ENCODE peak calls at places on chromosomes 5 and 9, in nine cellular contexts. P is CD14-positive monocyte, C is cardiac fibroblast, V is upper lobe of right lung, T is neural crest cell, D is heart right ventricle, R is PC-9, F is GM12865, L is lower leg skin. S is an unnamed sample.

GRCh38 chr5:36128795-36129194 is 22.9 kb downstream of the LMBRD2 start:
- DNase-seq in V (no peak), T (no peak), C (no peak), R (no peak), F (no peak), D (no peak), L (no peak), P (no peak), S (no peak)

GRCh38 chr9:33044162-33044673 is 19.1 kb downstream of the DNAJA1 start:
- DNase-seq in V (peak), C (peak), D (peak), L (peak), P (peak), T (peak), R (peak), F (peak), S (no peak)

GRCh38 chr5:37905230-37905629 is 65.4 kb upstream of the GDNF start:
- DNase-seq in C (no peak), D (no peak), V (no peak), R (no peak), T (no peak), F (no peak), P (no peak), L (no peak), S (no peak)

GRCh38 chr9:133754187-133754586 is 16.0 kb upstream of the SARDH start:
- DNase-seq in C (no peak), V (peak), R (no peak), D (no peak), L (peak), T (no peak), P (no peak), F (no peak), S (no peak)

GRCh38 chr9:18791074-18791473 is 241.9 kb downstream of the SAXO1 start:
- DNase-seq in L (no peak), P (no peak), D (no peak), R (peak), F (peak), T (peak), V (no peak), C (peak), S (no peak)

GRCh38 chr9:34413229-34413852 is 36.6 kb upstream of the MYORG start:
- DNase-seq in T (peak), L (no peak), V (no peak), C (peak), R (peak), F (peak), D (peak), P (no peak), S (no peak)

GRCh38 chr5:43676083-43676840 is 73.3 kb downstream of the NNT start:
- DNase-seq in T (no peak), L (no peak), C (no peak), P (no peak), F (no peak), R (no peak), D (no peak), V (no peak), S (no peak)

GRCh38 chr9:100111235-100111634 is 12.2 kb downstream of the INVS start:
- DNase-seq in V (peak), T (no peak), R (no peak), L (peak), P (no peak), C (peak), F (no peak), D (peak), S (no peak)

GRCh38 chr5:44536650-44537260 is 147.5 kb upstream of the FGF10 start:
- DNase-seq in L (no peak), T (peak), V (no peak), D (peak), P (no peak), C (peak), R (peak), F (peak), S (no peak)

GRCh38 chr9:1332161-1332560 is 282.0 kb downstream of the DMRT2 start:
- DNase-seq in R (no peak), L (no peak), T (no peak), P (no peak), C (peak), V (no peak), D (no peak), F (no peak), S (no peak)

GRCh38 chr5:31096238-31096865 is 97.1 kb upstream of the CDH6 start:
- DNase-seq in T (no peak), C (peak), F (no peak), V (no peak), D (no peak), L (no peak), R (no peak), P (no peak), S (no peak)

GRCh38 chr9:97845130-97845529 is 7.9 kb upstream of the FOXE1 start:
- DNase-seq in F (no peak), D (no peak), R (no peak), T (no peak), C (no peak), P (no peak), V (no peak), L (no peak), S (no peak)

GRCh38 chr9:93597142-93597706 is 20.8 kb downstream of the PHF2 start:
- DNase-seq in F (no peak), T (no peak), C (no peak), L (peak), D (no peak), P (no peak), R (no peak), V (peak), S (no peak)

GRCh38 chr5:11110128-11110527 is 349.1 kb upstream of the DAP start:
- DNase-seq in T (no peak), R (peak), F (no peak), P (no peak), D (no peak), V (no peak), L (no peak), C (no peak), S (no peak)
- TF ChIP-seq CTCF in T (no peak), R (no peak), F (no peak), P (no peak), D (no peak), V (no peak), L (no peak), C (no peak), S (no peak)

DNA sequence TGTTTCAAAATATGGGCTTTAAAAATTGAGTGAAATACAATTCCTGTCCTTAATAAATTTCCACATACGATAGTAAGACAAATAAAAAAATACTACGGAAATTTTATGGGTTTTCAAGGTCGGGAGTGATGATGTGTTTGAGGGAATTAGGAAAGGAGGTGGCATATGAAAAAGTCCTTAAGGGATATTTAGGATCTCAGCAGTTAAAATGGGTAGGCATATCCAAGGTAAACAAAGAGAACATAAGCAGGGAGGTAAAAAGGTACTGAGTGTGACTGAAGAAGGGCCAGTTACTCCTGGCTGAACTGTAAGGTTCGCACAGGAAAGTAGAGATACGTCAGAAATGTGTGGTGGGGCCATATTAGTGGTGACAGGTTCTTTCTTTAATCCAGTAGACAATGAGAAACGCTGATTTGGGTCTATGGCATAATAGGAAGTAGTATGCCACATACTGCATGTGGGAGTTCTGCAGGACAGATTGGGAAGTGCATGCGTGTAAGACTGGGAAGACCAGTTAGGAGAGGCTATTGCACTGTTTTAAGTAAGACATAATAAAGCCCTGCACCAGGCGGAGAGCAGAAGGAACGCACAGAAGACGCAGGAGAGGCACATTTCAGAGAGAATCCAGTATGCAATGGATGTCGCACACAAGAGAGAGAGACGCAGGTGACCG is 932 bp upstream of the HMGCR start:
- DNase-seq in D (peak), P (no peak), T (no peak), F (peak), R (peak), V (no peak), L (no peak), C (peak), S (no peak)
- TF ChIP-seq CTCF in D (no peak), P (peak), T (peak), F (peak), R (peak), V (peak), L (peak), C (peak), S (peak)

GRCh38 chr5:6319116-6319515 is 59.2 kb downstream of the MED10 start:
- DNase-seq in R (no peak), P (no peak), V (no peak), L (no peak), F (no peak), D (no peak), T (no peak), C (no peak), S (no peak)

GRCh38 chr5:6321078-6321477 is 57.3 kb downstream of the MED10 start:
- DNase-seq in T (no peak), L (no peak), C (no peak), V (no peak), D (no peak), R (no peak), F (no peak), P (no peak), S (no peak)

GRCh38 chr5:6322163-6322713 is 56.1 kb downstream of the MED10 start:
- DNase-seq in C (no peak), D (no peak), V (no peak), R (no peak), T (no peak), F (no peak), P (no peak), L (no peak), S (peak)

GRCh38 chr5:6315580-6315979 is 62.8 kb downstream of the MED10 start:
- DNase-seq in D (no peak), V (no peak), T (no peak), F (no peak), R (no peak), P (no peak), C (no peak), L (no peak), S (peak)

GRCh38 chr5:6317133-6317532 is 61.2 kb downstream of the MED10 start:
- DNase-seq in T (no peak), C (no peak), L (no peak), P (no peak), F (no peak), V (no peak), R (no peak), D (no peak), S (no peak)
- TF ChIP-seq CTCF in T (no peak), C (no peak), L (no peak), P (no peak), F (no peak), V (no peak), R (no peak), D (no peak), S (no peak)

GRCh38 chr5:79878721-79879336 is 112.2 kb downstream of the MTX3 start:
- DNase-seq in P (no peak), V (no peak), L (no peak), D (no peak), C (no peak), R (peak), F (peak), T (peak), S (no peak)
- TF ChIP-seq CTCF in P (peak), V (peak), L (no peak), D (no peak), C (peak), R (peak), F (peak), T (peak), S (peak)

GRCh38 chr5:147373328-147373727 is 136.5 kb downstream of the DPYSL3 start:
- DNase-seq in T (no peak), R (no peak), P (no peak), C (no peak), D (no peak), F (no peak), V (no peak), L (no peak), S (no peak)

GRCh38 chr5:147371290-147371689 is 136.5 kb downstream of the STK32A start:
- DNase-seq in D (no peak), T (no peak), R (no peak), V (no peak), P (no peak), C (no peak), L (no peak), F (no peak), S (no peak)

GRCh38 chr5:147369742-147370374 is 135.0 kb downstream of the STK32A start:
- DNase-seq in L (no peak), T (no peak), C (peak), D (no peak), R (no peak), F (no peak), P (no peak), V (no peak), S (no peak)
- TF ChIP-seq CTCF in L (no peak), T (peak), C (peak), D (peak), R (peak), F (peak), P (peak), V (peak), S (peak)

GRCh38 chr5:25713259-25713658 is 1068.5 kb upstream of the CDH10 start:
- DNase-seq in R (no peak), L (no peak), T (no peak), V (no peak), F (no peak), D (no peak), P (no peak), C (no peak), S (no peak)
- TF ChIP-seq CTCF in R (no peak), L (no peak), T (no peak), V (no peak), F (no peak), D (no peak), P (no peak), C (no peak), S (no peak)

GRCh38 chr5:23352437-23352836 is 155.0 kb upstream of the PRDM9 start:
- DNase-seq in T (no peak), D (no peak), L (no peak), V (no peak), C (peak), P (no peak), R (peak), F (no peak), S (no peak)
- TF ChIP-seq CTCF in T (peak), D (no peak), L (no peak), V (peak), C (no peak), P (no peak), R (no peak), F (no peak), S (peak)

GRCh38 chr5:15384581-15384980 is 115.4 kb upstream of the FBXL7 start:
- DNase-seq in T (no peak), R (no peak), V (no peak), P (no peak), C (no peak), F (no peak), D (no peak), L (no peak), S (peak)

GRCh38 chr5:15385037-15385436 is 114.9 kb upstream of the FBXL7 start:
- DNase-seq in V (no peak), F (no peak), C (no peak), P (no peak), R (no peak), D (no peak), T (no peak), L (no peak), S (peak)

GRCh38 chr5:15383021-15383420 is 117.0 kb upstream of the FBXL7 start:
- DNase-seq in C (no peak), D (no peak), R (no peak), L (no peak), P (no peak), F (no peak), V (no peak), T (no peak), S (no peak)

GRCh38 chr5:15384176-15384575 is 115.8 kb upstream of the FBXL7 start:
- DNase-seq in C (no peak), T (no peak), F (no peak), P (no peak), R (no peak), V (no peak), D (no peak), L (no peak), S (peak)

DNA sequence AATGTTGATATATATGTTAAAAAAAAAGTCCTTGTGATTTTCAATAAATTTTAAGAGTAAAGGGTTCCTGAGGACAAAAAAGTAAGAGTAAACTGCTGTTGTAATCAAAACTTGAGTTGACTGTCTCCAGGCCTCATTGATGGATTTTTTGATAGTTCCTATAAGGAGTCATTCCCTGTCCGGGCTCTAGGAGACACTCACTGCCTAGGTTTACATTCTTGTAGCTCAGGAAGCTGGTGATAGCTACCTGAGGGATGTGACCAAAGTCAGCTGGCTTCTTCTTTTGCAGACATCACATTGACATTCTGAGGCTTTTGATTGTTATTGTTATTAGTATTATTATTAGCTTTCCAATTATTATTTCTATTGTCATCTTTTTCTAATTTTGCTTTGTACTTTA is 116.5 kb upstream of the FBXL7 start:
- DNase-seq in F (no peak), V (no peak), R (no peak), L (no peak), P (no peak), D (no peak), T (no peak), C (peak), S (no peak)
- TF ChIP-seq CTCF in F (peak), V (peak), R (peak), L (no peak), P (no peak), D (no peak), T (peak), C (peak), S (peak)